ENCODE peak calls at places on chromosomes 13 and 19, in ten cellular contexts. P is left ventricle myocardium inferior; X is cardiac muscle cell; R is body of pancreas; B is testis; D is tibial artery; G is neuronal stem cell; V is breast epithelium; F is GM23338; A is effector memory CD4-positive, alpha-beta T cell. Y is an unnamed sample.

GRCh38 chr13:20945952-20946383 is 43.4 kb upstream of the XPO4 start:
- DNase-seq in P (peak), X (peak), R (no peak), B (no peak), D (peak), G (no peak), V (no peak), F (peak), A (no peak), Y (no peak)

GRCh38 chr19:24054044-24054935 is 32.7 kb upstream of the ZNF254 start:
- DNase-seq in P (no peak), X (no peak), R (no peak), B (no peak), D (no peak), G (no peak), V (no peak), F (no peak), A (no peak), Y (no peak)

GRCh38 chr19:1567848-1568227 is 287 bp downstream of the MEX3D start:
- DNase-seq in P (no peak), X (peak), R (no peak), B (no peak), D (no peak), G (no peak), V (no peak), F (no peak), A (no peak), Y (no peak)

GRCh38 chr19:44813331-44814131 is 4.6 kb downstream of the BCAM start:
- DNase-seq in P (no peak), X (no peak), R (no peak), B (no peak), D (no peak), G (no peak), V (no peak), F (peak), A (no peak), Y (no peak)

GRCh38 chr13:51425410-51426042 is 27.3 kb downstream of the INTS6 start:
- DNase-seq in P (no peak), X (no peak), R (no peak), B (no peak), D (no peak), G (no peak), V (no peak), F (peak), A (no peak), Y (no peak)

GRCh38 chr13:96991072-96991471 is 3.2 kb downstream of the OXGR1 start:
- DNase-seq in P (no peak), X (no peak), R (no peak), B (no peak), D (no peak), G (no peak), V (no peak), F (no peak), A (no peak), Y (no peak)

GRCh38 chr13:27583645-27584044 is 36.7 kb downstream of the LNX2 start:
- DNase-seq in P (no peak), X (no peak), R (no peak), B (no peak), D (no peak), G (no peak), V (no peak), F (no peak), A (no peak), Y (no peak)

GRCh38 chr19:17530586-17530985 is 19.1 kb downstream of the PGLS start:
- DNase-seq in P (no peak), X (no peak), R (no peak), B (no peak), D (no peak), G (no peak), V (no peak), F (peak), A (no peak), Y (no peak)

GRCh38 chr13:113841355-113841653 is 22.6 kb downstream of the GAS6 start:
- DNase-seq in P (no peak), X (no peak), R (no peak), B (no peak), D (no peak), G (no peak), V (no peak), F (no peak), A (no peak), Y (no peak)

GRCh38 chr13:41213316-41213715 is 18.9 kb upstream of the KBTBD7 start:
- DNase-seq in P (no peak), X (no peak), R (no peak), B (no peak), D (no peak), G (no peak), V (no peak), F (no peak), A (no peak), Y (no peak)

GRCh38 chr13:76783798-76784197 is 102.4 kb downstream of the KCTD12 start:
- DNase-seq in P (no peak), X (no peak), R (no peak), B (no peak), D (no peak), G (no peak), V (no peak), F (peak), A (no peak), Y (no peak)

GRCh38 chr19:35449347-35450043 is 1.4 kb downstream of the FFAR2 start:
- DNase-seq in P (no peak), X (no peak), R (no peak), B (no peak), D (no peak), G (no peak), V (peak), F (no peak), A (no peak), Y (no peak)

GRCh38 chr13:23848639-23849282 is 40.4 kb downstream of the MIPEP start:
- DNase-seq in P (no peak), X (no peak), R (no peak), B (no peak), D (no peak), G (no peak), V (no peak), F (no peak), A (no peak), Y (no peak)

GRCh38 chr19:19847781-19848180 is 17.9 kb upstream of the ZNF253 start:
- DNase-seq in P (no peak), X (no peak), R (no peak), B (no peak), D (no peak), G (no peak), V (no peak), F (no peak), A (no peak), Y (no peak)

GRCh38 chr13:32432856-32433255 is 4.9 kb upstream of the N4BP2L1 start:
- DNase-seq in P (no peak), X (no peak), R (no peak), B (no peak), D (no peak), G (no peak), V (no peak), F (no peak), A (no peak), Y (no peak)

GRCh38 chr19:47540748-47541147 is 25.9 kb upstream of the NAPA start:
- DNase-seq in P (no peak), X (peak), R (no peak), B (no peak), D (no peak), G (no peak), V (no peak), F (peak), A (no peak), Y (no peak)

GRCh38 chr13:40333238-40333637 is 333.2 kb downstream of the FOXO1 start:
- DNase-seq in P (no peak), X (no peak), R (no peak), B (no peak), D (no peak), G (no peak), V (no peak), F (no peak), A (no peak), Y (no peak)

GRCh38 chr13:113407531-113408393 is 43.8 kb upstream of the GRTP1 start:
- DNase-seq in P (no peak), X (no peak), R (no peak), B (no peak), D (no peak), G (no peak), V (no peak), F (no peak), A (no peak), Y (no peak)

GRCh38 chr13:109769921-109770320 is 16.5 kb downstream of the IRS2 start:
- DNase-seq in P (no peak), X (no peak), R (no peak), B (no peak), D (no peak), G (no peak), V (no peak), F (no peak), A (no peak), Y (no peak)

GRCh38 chr13:44303681-44304432 is 69.8 kb upstream of the SERP2 start:
- DNase-seq in P (peak), X (no peak), R (peak), B (peak), D (peak), G (no peak), V (peak), F (no peak), A (no peak), Y (no peak)

GRCh38 chr19:50772408-50773311 is 2.4 kb downstream of the GPR32 start:
- DNase-seq in P (no peak), X (no peak), R (no peak), B (no peak), D (no peak), G (no peak), V (no peak), F (peak), A (no peak), Y (no peak)

GRCh38 chr13:105037064-105037463 is 1498.4 kb downstream of the EFNB2 start:
- DNase-seq in P (no peak), X (no peak), R (no peak), B (no peak), D (no peak), G (no peak), V (no peak), F (no peak), A (no peak), Y (no peak)

GRCh38 chr19:34649886-34650543 is 26.9 kb downstream of the SCGB2B2 start:
- DNase-seq in P (no peak), X (no peak), R (no peak), B (no peak), D (no peak), G (no peak), V (no peak), F (no peak), A (no peak), Y (no peak)

GRCh38 chr13:113584870-113585671 is 518 bp downstream of the TFDP1 start:
- DNase-seq in P (no peak), X (peak), R (peak), B (peak), D (peak), G (no peak), V (peak), F (peak), A (no peak), Y (no peak)

GRCh38 chr13:24834902-24835510 is 71.0 kb downstream of the RNF17 start:
- DNase-seq in P (no peak), X (no peak), R (no peak), B (no peak), D (no peak), G (no peak), V (no peak), F (no peak), A (no peak), Y (no peak)

GRCh38 chr19:1131718-1132552 is 28.1 kb downstream of the GPX4 start:
- DNase-seq in P (peak), X (peak), R (peak), B (peak), D (peak), G (peak), V (peak), F (peak), A (peak), Y (no peak)

GRCh38 chr13:43145556-43145955 is 122.2 kb downstream of the DNAJC15 start:
- DNase-seq in P (no peak), X (no peak), R (no peak), B (no peak), D (no peak), G (no peak), V (no peak), F (no peak), A (no peak), Y (no peak)

GRCh38 chr19:43620061-43621001 is 902 bp upstream of the ZNF428 start:
- DNase-seq in P (no peak), X (no peak), R (no peak), B (no peak), D (no peak), G (no peak), V (no peak), F (no peak), A (peak), Y (no peak)

GRCh38 chr19:10899171-10899653 is 27.9 kb downstream of the CARM1 start:
- DNase-seq in P (peak), X (no peak), R (peak), B (peak), D (no peak), G (no peak), V (peak), F (no peak), A (no peak), Y (no peak)

GRCh38 chr13:113837554-113838355 is 26.1 kb downstream of the GAS6 start:
- DNase-seq in P (peak), X (peak), R (peak), B (peak), D (peak), G (no peak), V (peak), F (no peak), A (no peak), Y (no peak)

GRCh38 chr19:46821512-46822359 is 28.9 kb downstream of the AP2S1 start:
- DNase-seq in P (peak), X (no peak), R (no peak), B (no peak), D (no peak), G (no peak), V (no peak), F (no peak), A (peak), Y (no peak)

GRCh38 chr19:44764975-44765948 is 12.4 kb upstream of the CBLC start:
- DNase-seq in P (no peak), X (no peak), R (no peak), B (no peak), D (no peak), G (no peak), V (no peak), F (no peak), A (no peak), Y (no peak)

GRCh38 chr13:107373551-107373950 is 805.6 kb upstream of the ARGLU1 start:
- DNase-seq in P (no peak), X (peak), R (no peak), B (no peak), D (no peak), G (peak), V (no peak), F (peak), A (no peak), Y (peak)

GRCh38 chr13:28246891-28247290 is 108.5 kb downstream of the PAN3 start:
- DNase-seq in P (no peak), X (no peak), R (no peak), B (no peak), D (no peak), G (no peak), V (no peak), F (no peak), A (no peak), Y (no peak)

GRCh38 chr19:46944123-46944718 is 75.4 kb upstream of the NPAS1 start:
- DNase-seq in P (no peak), X (no peak), R (no peak), B (no peak), D (no peak), G (no peak), V (no peak), F (no peak), A (no peak), Y (no peak)

GRCh38 chr13:31052478-31052877 is 109.2 kb downstream of the HSPH1 start:
- DNase-seq in P (no peak), X (no peak), R (no peak), B (no peak), D (no peak), G (no peak), V (no peak), F (no peak), A (no peak), Y (no peak)

GRCh38 chr19:50328257-50329145 is 676 bp downstream of the KCNC3 start:
- DNase-seq in P (no peak), X (peak), R (peak), B (no peak), D (no peak), G (no peak), V (no peak), F (peak), A (no peak), Y (no peak)

GRCh38 chr19:20472854-20473253 is 92.7 kb downstream of the ZNF737 start:
- DNase-seq in P (no peak), X (no peak), R (no peak), B (peak), D (no peak), G (no peak), V (no peak), F (peak), A (no peak), Y (no peak)

GRCh38 chr19:15534957-15535864 is 26.9 kb downstream of the CYP4F22 start:
- DNase-seq in P (no peak), X (no peak), R (no peak), B (no peak), D (no peak), G (no peak), V (no peak), F (no peak), A (no peak), Y (no peak)

GRCh38 chr19:38769635-38770211 is 3.6 kb downstream of the LGALS7 start:
- DNase-seq in P (peak), X (peak), R (peak), B (peak), D (peak), G (no peak), V (peak), F (peak), A (peak), Y (peak)

DNA sequence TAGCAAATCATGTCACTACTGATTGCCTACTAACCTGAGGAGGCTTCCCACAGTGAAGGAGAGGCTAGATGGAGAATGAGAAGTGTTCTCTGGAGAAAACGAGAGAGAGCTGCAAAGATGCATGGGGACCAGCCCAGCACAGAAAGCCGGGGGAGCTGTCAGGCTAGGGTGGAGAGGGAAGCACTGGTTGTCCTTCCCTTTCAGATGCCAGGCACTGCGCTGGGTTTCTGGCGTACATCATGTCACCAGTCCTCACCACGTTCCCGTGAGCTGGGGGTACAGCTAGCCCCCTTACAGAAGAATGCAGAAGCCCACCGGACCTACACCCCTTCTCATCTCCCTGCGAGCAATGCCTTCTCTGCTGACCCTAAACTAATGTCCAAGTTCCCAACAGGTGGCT is 86.0 kb downstream of the STK24 start:
- DNase-seq in P (no peak), X (no peak), R (no peak), B (no peak), D (no peak), G (no peak), V (no peak), F (no peak), A (no peak), Y (no peak)
- H3K27ac ChIP-seq in P (no peak), X (peak), R (no peak), B (no peak), D (no peak), G (no peak), V (peak), F (peak), A (no peak), Y (no peak)

DNA sequence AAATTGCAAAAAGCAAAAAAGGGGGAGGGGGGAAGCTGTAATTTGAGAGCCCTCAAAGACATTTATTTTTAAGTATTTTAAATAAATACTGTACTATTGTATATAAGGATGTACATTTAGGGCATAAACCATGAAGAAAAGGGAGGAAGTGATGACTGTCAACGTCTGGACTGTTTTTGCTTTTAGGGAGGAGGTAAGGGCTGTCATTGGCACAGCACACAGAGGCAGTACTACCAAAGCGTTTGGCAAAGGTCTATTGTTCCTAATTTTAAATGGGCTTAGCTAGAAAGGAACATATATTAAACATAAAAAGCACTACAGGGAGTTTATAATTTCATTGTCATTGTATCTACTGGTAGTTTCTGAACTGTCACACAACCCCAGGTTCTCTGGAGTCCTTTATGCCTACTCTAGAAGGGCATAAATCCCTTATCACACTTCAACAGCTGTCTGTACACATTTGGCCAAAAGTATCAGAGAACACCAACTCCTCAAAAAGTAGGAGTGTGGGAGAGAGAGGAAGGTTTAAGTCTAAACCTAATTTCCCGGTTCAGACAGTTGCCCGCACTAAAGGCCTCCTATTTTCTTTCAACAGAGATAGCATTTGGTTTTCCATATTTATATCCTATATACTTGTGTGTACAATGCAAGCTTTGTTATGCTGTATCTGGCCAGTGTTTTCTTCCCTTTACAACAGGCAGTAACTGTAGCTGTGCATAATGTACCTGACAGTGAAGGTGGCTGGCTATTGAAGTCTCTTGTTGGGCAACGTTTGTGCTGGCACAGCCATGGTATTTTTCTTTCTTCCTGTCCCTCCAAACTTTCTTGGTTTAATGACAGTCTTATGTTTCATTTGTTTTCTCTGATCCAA is 406.2 kb downstream of the KLF5 start:
- DNase-seq in P (no peak), X (no peak), R (no peak), B (no peak), D (no peak), G (no peak), V (no peak), F (no peak), A (no peak), Y (no peak)
- H3K27ac ChIP-seq in P (no peak), X (no peak), R (no peak), B (no peak), D (no peak), G (no peak), V (peak), F (no peak), A (no peak), Y (no peak)

GRCh38 chr19:6753178-6754031 is 13.8 kb downstream of the SH2D3A start:
- DNase-seq in P (peak), X (peak), R (peak), B (peak), D (peak), G (peak), V (no peak), F (peak), A (peak), Y (no peak)
- H3K27ac ChIP-seq in P (peak), X (no peak), R (no peak), B (peak), D (peak), G (peak), V (peak), F (peak), A (peak), Y (no peak)

DNA sequence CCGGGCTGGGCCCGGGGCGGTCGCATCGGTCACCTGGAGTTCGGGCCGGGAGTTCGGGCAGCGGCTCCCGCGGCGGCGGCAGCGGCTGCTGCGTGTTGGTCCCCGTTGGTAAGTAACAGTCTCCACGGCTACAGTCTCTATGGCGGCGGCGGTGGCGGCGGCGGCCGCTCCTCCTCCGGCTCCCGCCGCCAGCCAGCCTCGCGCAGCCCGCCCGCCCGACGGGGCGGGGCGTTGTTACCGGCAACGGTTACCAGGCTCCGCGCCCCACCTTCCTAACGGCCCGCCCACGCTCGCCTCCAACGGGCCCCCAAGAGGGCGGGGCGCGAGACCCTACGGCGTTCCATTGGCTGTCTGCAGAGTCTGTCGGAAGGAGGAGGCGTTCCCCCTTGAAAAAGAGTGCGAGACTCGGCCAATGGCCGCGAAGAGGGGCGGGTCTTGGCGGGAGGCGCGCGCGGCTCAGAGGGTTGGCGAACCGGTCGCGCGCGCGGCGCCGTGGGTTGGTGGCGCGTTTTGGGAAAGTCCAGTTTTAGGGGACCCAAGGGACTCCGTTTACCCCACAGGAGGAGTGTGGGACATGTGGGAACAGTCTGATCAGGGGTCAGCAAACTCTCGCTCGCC is at the start of gene RFX2:
- DNase-seq in P (peak), X (peak), R (peak), B (peak), D (peak), G (peak), V (peak), F (peak), A (peak), Y (peak)
- H3K27ac ChIP-seq in P (peak), X (no peak), R (peak), B (peak), D (peak), G (no peak), V (peak), F (no peak), A (peak), Y (no peak)

Y was measured in iPS DF 6.9.